ENCODE peak calls at places on chromosomes 16 and 17, in six cellular contexts. A, V, Z, O, F and S are unnamed samples.
A peak's percentile ranks its signal among the peaks of the same experiment; 100 is the strongest.

GRCh38 chr16:56869513-56870270 is 4.7 kb downstream of the SLC12A3 start:
- DNase-seq in Z (no peak), O (no peak), V (no peak), A (no peak), F (no peak), S (no peak)

GRCh38 chr16:116015-116414 is 22.5 kb downstream of the NPRL3 start:
- DNase-seq in V (no peak), Z (no peak), F (no peak), A (no peak), O (peak; percentile 1), S (no peak)

GRCh38 chr17:35088647-35088910 is 25.1 kb upstream of the RFFL start:
- DNase-seq in V (no peak), F (no peak), A (no peak), O (peak; percentile 49), Z (no peak), S (no peak)

GRCh38 chr17:55898195-55898594 is 147.3 kb downstream of the PCTP start:
- DNase-seq in Z (no peak), O (no peak), V (no peak), A (no peak), F (no peak), S (no peak)

GRCh38 chr16:83925957-83926725 is 26.9 kb upstream of the OSGIN1 start:
- DNase-seq in Z (no peak), F (no peak), O (peak; percentile 48), A (no peak), V (no peak), S (no peak)

GRCh38 chr17:1716912-1717695 is 6.9 kb upstream of the TLCD2 start:
- DNase-seq in Z (peak; percentile 88), A (peak; percentile 99), F (peak; percentile 82), O (peak; percentile 93), V (peak; percentile 97), S (peak; percentile 97)

GRCh38 chr17:80125656-80126448 is 21.1 kb downstream of the EIF4A3 start:
- DNase-seq in A (peak; percentile 72), V (no peak), O (no peak), Z (no peak), F (no peak), S (peak; percentile 94)

GRCh38 chr17:73792994-73793393 is 148.7 kb upstream of the SDK2 start:
- DNase-seq in Z (no peak), F (no peak), V (no peak), O (no peak), A (no peak), S (no peak)

GRCh38 chr16:85586360-85587145 is 26.6 kb upstream of the GSE1 start:
- DNase-seq in F (no peak), A (peak; percentile 70), O (peak; percentile 90), V (no peak), Z (peak; percentile 73), S (no peak)

GRCh38 chr17:2025220-2025621 is at the start of gene RTN4RL1:
- DNase-seq in V (peak; percentile 68), F (peak; percentile 41), O (peak; percentile 86), Z (peak; percentile 76), A (no peak), S (peak; percentile 63)

GRCh38 chr17:59707971-59708425 is 544 bp downstream of the VMP1 start:
- DNase-seq in A (no peak), O (no peak), Z (no peak), V (no peak), F (no peak), S (peak; percentile 39)

GRCh38 chr16:88770459-88771293 is 14.3 kb downstream of the PIEZO1 start:
- DNase-seq in A (peak; percentile 87), F (no peak), O (peak; percentile 81), V (peak; percentile 70), Z (no peak), S (peak; percentile 78)

GRCh38 chr17:58279016-58279671 is 1.6 kb downstream of the MPO start:
- DNase-seq in F (no peak), A (peak; percentile 30), V (peak; percentile 58), O (peak; percentile 84), Z (peak; percentile 64), S (peak; percentile 68)

GRCh38 chr16:59510008-59510424 is 775.9 kb upstream of the GOT2 start:
- DNase-seq in Z (no peak), F (no peak), O (no peak), V (no peak), A (no peak), S (no peak)

GRCh38 chr17:80146121-80147034 is 550 bp downstream of the EIF4A3 start:
- DNase-seq in O (no peak), V (no peak), Z (peak; percentile 72), F (no peak), A (peak; percentile 16), S (peak; percentile 28)

GRCh38 chr17:14303343-14304221 is 2.7 kb downstream of the HS3ST3B1 start:
- DNase-seq in O (no peak), F (no peak), Z (peak; percentile 44), A (no peak), V (no peak), S (peak; percentile 54)

GRCh38 chr17:50541916-50542688 is 4.9 kb upstream of the SPATA20 start:
- DNase-seq in V (peak; percentile 84), O (peak; percentile 92), A (peak; percentile 69), F (peak; percentile 79), Z (peak; percentile 92), S (peak; percentile 87)

GRCh38 chr17:62456016-62456415 is 22.6 kb upstream of the TLK2 start:
- DNase-seq in V (no peak), Z (no peak), O (no peak), F (no peak), A (no peak), S (no peak)

GRCh38 chr17:50346313-50347086 is 574 bp downstream of the XYLT2 start:
- DNase-seq in Z (peak; percentile 77), F (no peak), O (peak; percentile 68), A (no peak), V (peak; percentile 44), S (peak; percentile 19)

GRCh38 chr16:89039756-89040155 is 53.9 kb upstream of the ACSF3 start:
- DNase-seq in Z (no peak), V (no peak), O (peak; percentile 42), A (no peak), F (no peak), S (no peak)

GRCh38 chr16:57949013-57949412 is 21.9 kb downstream of the CNGB1 start:
- DNase-seq in V (no peak), F (no peak), Z (no peak), A (no peak), O (no peak), S (no peak)

GRCh38 chr16:89472711-89473075 is 17.7 kb downstream of the ANKRD11 start:
- DNase-seq in V (no peak), Z (no peak), A (no peak), F (no peak), O (peak; percentile 15), S (no peak)

GRCh38 chr17:49146620-49147306 is 14.2 kb downstream of the B4GALNT2 start:
- DNase-seq in Z (no peak), V (no peak), F (no peak), A (peak; percentile 100), O (no peak), S (no peak)

GRCh38 chr17:77354721-77355455 is 214.1 kb downstream of the SEC14L1 start:
- DNase-seq in V (peak; percentile 59), F (peak; percentile 27), A (peak; percentile 98), O (peak; percentile 85), Z (peak; percentile 96), S (no peak)

GRCh38 chr17:77356690-77357201 is 216.0 kb downstream of the SEC14L1 start:
- DNase-seq in V (no peak), Z (no peak), F (peak; percentile 12), A (no peak), O (peak; percentile 61), S (peak; percentile 25)

GRCh38 chr17:77353684-77354419 is 213.1 kb downstream of the SEC14L1 start:
- DNase-seq in F (peak; percentile 9), A (peak; percentile 53), Z (no peak), O (no peak), V (no peak), S (peak; percentile 17)

GRCh38 chr17:77354420-77354720 is 213.6 kb downstream of the SEC14L1 start:
- DNase-seq in Z (no peak), O (no peak), A (no peak), V (no peak), F (no peak), S (no peak)

GRCh38 chr17:77356109-77356689 is 215.4 kb downstream of the SEC14L1 start:
- DNase-seq in V (no peak), F (peak; percentile 10), Z (no peak), O (peak; percentile 50), A (no peak), S (no peak)
- H3K27ac ChIP-seq in V (no peak overlapping the region), F (no peak overlapping the region), Z (peak overlapping the region; percentile 78), O (peak overlapping the region; percentile 70), A (peak overlapping the region; percentile 38), S (no peak overlapping the region)

GRCh38 chr16:54707813-54708212 is 222.9 kb upstream of the IRX5 start:
- DNase-seq in V (no peak), O (no peak), F (no peak), Z (no peak), A (no peak), S (no peak)

GRCh38 chr16:54715011-54715410 is 215.7 kb upstream of the IRX5 start:
- DNase-seq in F (no peak), Z (no peak), O (no peak), A (no peak), V (no peak), S (no peak)

GRCh38 chr16:54718376-54718775 is 212.3 kb upstream of the IRX5 start:
- DNase-seq in O (no peak), V (no peak), A (no peak), F (no peak), Z (no peak), S (no peak)

GRCh38 chr16:54712866-54713265 is 217.8 kb upstream of the IRX5 start:
- DNase-seq in A (no peak), O (no peak), Z (no peak), F (no peak), V (no peak), S (no peak)
- H3K4me3 ChIP-seq in A (no peak overlapping the region), O (no peak overlapping the region), Z (no peak overlapping the region), F (no peak overlapping the region), V (no peak overlapping the region), S (no peak overlapping the region)

GRCh38 chr17:4899341-4900230 is at the start of gene C17orf107:
- DNase-seq in V (peak; percentile 83), O (peak; percentile 83), A (peak; percentile 79), Z (peak; percentile 90), F (peak; percentile 59), S (peak; percentile 56)
- TF ChIP-seq CTCF in V (no peak), O (no peak), A (no peak), Z (no peak), F (no peak), S (peak; percentile 7)

GRCh38 chr17:75904749-75905521 is at the start of gene MRPL38:
- DNase-seq in A (peak; percentile 92), V (peak; percentile 89), O (peak; percentile 96), F (peak; percentile 78), Z (peak; percentile 95), S (peak; percentile 95)

GRCh38 chr17:75909812-75910274 is 5.2 kb upstream of the MRPL38 start:
- DNase-seq in V (no peak), Z (peak; percentile 78), A (peak; percentile 13), F (no peak), O (no peak), S (no peak)

GRCh38 chr17:75908201-75908600 is 3.5 kb upstream of the MRPL38 start:
- DNase-seq in F (no peak), O (no peak), Z (no peak), V (peak; percentile 67), A (no peak), S (no peak)

GRCh38 chr17:75909051-75909811 is 4.5 kb upstream of the MRPL38 start:
- DNase-seq in V (no peak), F (no peak), O (no peak), Z (no peak), A (no peak), S (no peak)

GRCh38 chr17:75906143-75906884 is 1.6 kb upstream of the MRPL38 start:
- DNase-seq in F (no peak), Z (no peak), A (no peak), O (no peak), V (no peak), S (no peak)
- H3K27ac ChIP-seq in F (no peak overlapping the region), Z (no peak overlapping the region), A (no peak overlapping the region), O (no peak overlapping the region), V (no peak overlapping the region), S (peak overlapping the region; percentile 20)